ENCODE peak calls at places on chromosomes 6 and 20, in five cellular contexts. X is A549, J is HepG2, M is H1, Y is endothelial cell of umbilical vein. K is an unnamed sample.
A peak's percentile ranks its signal among the peaks of the same experiment; 100 is the strongest.

GRCh38 chr6:158233214-158233795 is 65.2 kb downstream of the GTF2H5 start:
- DNase-seq in X (no peak), J (peak; percentile 49), M (no peak), Y (peak; percentile 14), K (peak; percentile 31)

GRCh38 chr20:38863024-38863851 is 57.7 kb downstream of the PPP1R16B start:
- DNase-seq in X (no peak), J (no peak), M (no peak), Y (no peak), K (peak; percentile 26)

GRCh38 chr6:151170622-151171246 is 69.0 kb upstream of the AKAP12 start:
- DNase-seq in X (no peak), J (no peak), M (no peak), Y (no peak), K (no peak)

GRCh38 chr6:132483779-132484679 is 28.9 kb downstream of the STX7 start:
- DNase-seq in X (peak; percentile 36), J (peak; percentile 75), M (no peak), Y (peak; percentile 71), K (peak; percentile 66)

GRCh38 chr20:32238483-32239425 is 31.1 kb downstream of the POFUT1 start:
- DNase-seq in X (no peak), J (no peak), M (no peak), Y (no peak), K (no peak)

GRCh38 chr6:32244270-32244669 is 20.4 kb upstream of the NOTCH4 start:
- DNase-seq in X (no peak), J (no peak), M (no peak), Y (no peak), K (no peak)

GRCh38 chr20:58693226-58694006 is 816 bp downstream of the NPEPL1 start:
- DNase-seq in X (peak; percentile 6), J (no peak), M (peak; percentile 71), Y (peak; percentile 20), K (no peak)

GRCh38 chr20:42432485-42432884 is 757.2 kb downstream of the PTPRT start:
- DNase-seq in X (no peak), J (no peak), M (no peak), Y (no peak), K (no peak)

GRCh38 chr20:45354423-45355208 is 6.4 kb upstream of the SDC4 start:
- DNase-seq in X (no peak), J (no peak), M (no peak), Y (no peak), K (no peak)

GRCh38 chr6:15148356-15149058 is 97.4 kb upstream of the JARID2 start:
- DNase-seq in X (no peak), J (peak; percentile 74), M (no peak), Y (no peak), K (no peak)

GRCh38 chr6:99151634-99152344 is 197.7 kb downstream of the FAXC start:
- DNase-seq in X (peak; percentile 6), J (peak; percentile 23), M (peak; percentile 89), Y (peak; percentile 29), K (peak; percentile 63)

GRCh38 chr6:160801418-160801817 is 99.4 kb downstream of the PLG start:
- DNase-seq in X (no peak), J (no peak), M (no peak), Y (no peak), K (no peak)

GRCh38 chr20:2840967-2841531 is 504 bp downstream of the VPS16 start:
- DNase-seq in X (peak; percentile 80), J (peak; percentile 66), M (peak; percentile 76), Y (peak; percentile 59), K (peak; percentile 67)

DNA sequence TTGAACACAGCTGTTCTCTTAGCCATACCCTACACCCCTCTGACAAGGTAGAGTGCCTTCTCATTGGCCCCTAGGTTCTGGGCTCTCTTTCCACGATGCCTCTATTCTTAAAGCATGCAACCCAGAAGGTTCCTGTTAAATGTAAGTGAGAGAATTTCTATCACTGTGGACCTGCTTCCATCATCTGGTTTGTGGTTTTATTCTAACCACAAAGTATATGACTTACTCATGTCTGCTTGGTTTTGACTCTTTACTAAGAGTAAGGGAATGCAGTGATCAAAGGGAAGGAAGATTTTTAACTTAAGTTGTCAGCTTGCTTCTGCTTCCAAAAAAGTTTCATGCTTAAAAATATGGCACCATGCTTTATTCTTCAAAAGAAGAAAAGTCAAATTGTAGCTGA is 80.2 kb downstream of the ANKEF1 start:
- DNase-seq in X (no peak), J (no peak), M (no peak), Y (no peak), K (no peak)
- TF ChIP-seq JUN in X (no peak), J (no peak), M (no peak), Y (no peak), K (no peak)

GRCh38 chr6:6585003-6585311 is 3.6 kb upstream of the LY86 start:
- DNase-seq in X (no peak), J (no peak), M (no peak), Y (no peak), K (no peak)

GRCh38 chr6:6583836-6584235 is 4.7 kb upstream of the LY86 start:
- DNase-seq in X (no peak), J (no peak), M (no peak), Y (no peak), K (no peak)

GRCh38 chr6:6586167-6586566 is 2.4 kb upstream of the LY86 start:
- DNase-seq in X (no peak), J (no peak), M (no peak), Y (no peak), K (no peak)

GRCh38 chr6:6582111-6582510 is 6.4 kb upstream of the LY86 start:
- DNase-seq in X (no peak), J (no peak), M (no peak), Y (no peak), K (no peak)

GRCh38 chr6:6584310-6585002 is 4.1 kb upstream of the LY86 start:
- DNase-seq in X (no peak), J (no peak), M (no peak), Y (no peak), K (no peak)
- H3K4me3 ChIP-seq in X (no peak overlapping the region), J (no peak overlapping the region), M (no peak overlapping the region), Y (no peak overlapping the region), K (no peak overlapping the region)

DNA sequence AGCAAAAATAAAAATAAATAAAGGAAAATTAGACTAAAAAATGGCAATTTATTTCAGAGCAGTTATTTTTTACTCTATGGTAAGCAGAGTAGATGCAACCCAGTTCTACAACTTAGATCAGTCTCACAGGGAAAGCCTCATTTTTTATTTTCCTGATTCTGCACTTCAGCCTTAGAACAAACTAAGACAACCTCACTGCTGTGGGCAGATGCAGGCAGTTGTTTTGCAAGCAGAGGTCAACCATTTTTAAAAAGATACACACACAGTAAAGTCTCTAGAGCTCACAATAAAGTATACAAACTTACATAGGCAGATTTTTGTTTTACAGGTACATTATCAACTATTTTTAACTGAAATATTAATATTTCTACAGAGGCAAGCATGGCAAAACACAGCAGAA is 102.9 kb downstream of the TRDN start:
- DNase-seq in X (no peak), J (no peak), M (no peak), Y (no peak), K (no peak)
- TF ChIP-seq JUN in X (no peak), J (no peak), M (no peak), Y (no peak), K (no peak)

GRCh38 chr6:145630598-145630997 is 104.7 kb downstream of the EPM2A start:
- DNase-seq in X (no peak), J (no peak), M (no peak), Y (no peak), K (no peak)

GRCh38 chr6:145633981-145634627 is 101.2 kb downstream of the EPM2A start:
- DNase-seq in X (peak; percentile 36), J (peak; percentile 75), M (peak; percentile 97), Y (peak; percentile 78), K (peak; percentile 76)

GRCh38 chr6:145631374-145631773 is 103.9 kb downstream of the EPM2A start:
- DNase-seq in X (no peak), J (no peak), M (no peak), Y (no peak), K (no peak)

GRCh38 chr6:145629478-145629877 is 105.8 kb downstream of the EPM2A start:
- DNase-seq in X (no peak), J (no peak), M (no peak), Y (no peak), K (no peak)

DNA sequence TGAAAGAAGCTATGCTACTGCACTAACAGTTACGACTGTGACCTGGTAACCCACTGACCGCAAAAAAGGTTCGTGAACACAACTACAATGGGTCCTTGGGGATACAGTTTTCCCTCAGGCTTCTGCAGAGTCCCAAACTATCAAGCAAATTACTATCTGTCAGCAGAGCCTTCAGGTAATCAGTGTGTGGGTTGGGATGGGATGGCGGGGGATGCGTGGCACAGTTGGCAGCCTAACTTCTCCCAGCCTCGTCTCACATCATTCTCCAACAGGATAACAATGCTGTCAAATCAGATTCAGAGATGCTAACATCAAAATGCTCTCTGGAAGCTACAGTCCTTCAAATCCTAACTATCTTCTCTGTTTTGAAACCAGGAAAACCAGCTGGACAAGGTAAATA is 102.3 kb downstream of the EPM2A start:
- DNase-seq in X (no peak), J (no peak), M (no peak), Y (no peak), K (no peak)
- H3K4me3 ChIP-seq in X (no peak overlapping the region), J (no peak overlapping the region), M (no peak overlapping the region), Y (no peak overlapping the region), K (no peak overlapping the region)

DNA sequence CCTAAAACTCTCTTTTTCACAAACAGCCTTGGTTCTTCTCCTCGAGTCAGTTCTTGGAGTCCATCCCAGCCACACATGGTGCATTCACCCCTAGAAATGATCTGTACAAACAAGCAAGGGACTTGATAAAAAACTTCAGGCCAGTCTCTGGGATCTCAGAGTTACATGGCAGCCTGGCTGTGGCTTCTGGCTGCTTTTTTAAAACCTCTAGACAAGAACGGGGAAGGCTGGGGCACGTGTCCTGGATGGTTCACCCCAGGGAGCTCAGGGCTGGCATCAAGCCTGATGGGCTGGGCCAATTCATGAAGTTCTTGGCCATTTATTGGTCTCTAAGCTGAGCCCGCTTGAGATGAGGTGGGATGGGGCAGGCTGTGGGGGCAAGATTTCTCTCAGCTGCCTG is 10.4 kb upstream of the ZFAND3 start:
- DNase-seq in X (no peak), J (no peak), M (no peak), Y (no peak), K (no peak)
- TF ChIP-seq JUN in X (no peak), J (no peak), M (no peak), Y (no peak), K (no peak)

GRCh38 chr6:139152892-139153271 is 18.0 kb downstream of the HECA start:
- DNase-seq in X (no peak), J (no peak), M (no peak), Y (no peak), K (no peak)
- H3K4me3 ChIP-seq in X (no peak overlapping the region), J (no peak overlapping the region), M (no peak overlapping the region), Y (no peak overlapping the region), K (no peak overlapping the region)